ENCODE peak calls at places on chromosome 22, in nine cellular contexts. V is A549, S is GM12878, X is transverse colon, C is suprapubic skin, H is K562, A is ovary, Z is upper lobe of left lung, D is stomach. B is an unnamed sample.

GRCh38 chr22:47626428-47627390 is 864.3 kb downstream of the TBC1D22A start:
- DNase-seq in Z (no peak), C (no peak), A (peak), S (no peak), D (no peak), V (peak), X (no peak), H (no peak), B (peak)

GRCh38 chr22:17999851-18000250 is 24.5 kb downstream of the MICAL3 start:
- DNase-seq in A (no peak), V (no peak), X (no peak), D (no peak), H (no peak), S (no peak), Z (no peak), C (no peak), B (peak)

GRCh38 chr22:24437820-24438328 is 10.5 kb downstream of the ADORA2A start:
- DNase-seq in H (no peak), Z (no peak), C (no peak), V (no peak), X (no peak), D (no peak), S (peak), A (no peak), B (no peak)

GRCh38 chr22:23233084-23233501 is 52.8 kb downstream of the BCR start:
- DNase-seq in Z (no peak), C (no peak), H (peak), X (no peak), D (no peak), A (no peak), S (no peak), V (no peak), B (no peak)

GRCh38 chr22:38881464-38881871 is 9.5 kb upstream of the CBX6 start:
- DNase-seq in S (no peak), Z (no peak), C (no peak), X (peak), H (no peak), D (peak), V (no peak), A (peak), B (peak)

GRCh38 chr22:26942301-26942927 is 285.0 kb downstream of the MIAT start:
- DNase-seq in C (no peak), S (no peak), V (no peak), Z (no peak), X (no peak), D (no peak), H (no peak), A (no peak), B (no peak)

GRCh38 chr22:45671051-45671782 is 417 bp upstream of the ATXN10 start:
- DNase-seq in H (no peak), Z (peak), C (no peak), S (no peak), V (no peak), A (peak), X (peak), D (no peak), B (peak)

GRCh38 chr22:50487290-50488005 is 789 bp downstream of the MIOX start:
- DNase-seq in D (no peak), V (no peak), S (no peak), C (no peak), Z (peak), H (no peak), X (no peak), A (no peak), B (no peak)

GRCh38 chr22:50507421-50507990 is at the start of gene LMF2:
- DNase-seq in H (peak), D (peak), C (peak), V (no peak), A (peak), X (peak), S (no peak), Z (peak), B (peak)

GRCh38 chr22:19523240-19524169 is 705 bp downstream of the CLDN5 start:
- DNase-seq in A (no peak), S (no peak), D (no peak), C (peak), Z (peak), X (no peak), V (no peak), H (peak), B (no peak)

GRCh38 chr22:23248583-23248982 is 68.3 kb downstream of the BCR start:
- DNase-seq in X (no peak), D (peak), V (no peak), C (no peak), S (no peak), Z (no peak), A (no peak), H (peak), B (no peak)

GRCh38 chr22:27115816-27116256 is 458.4 kb downstream of the MIAT start:
- DNase-seq in X (no peak), S (no peak), D (peak), A (no peak), Z (no peak), V (peak), C (no peak), H (no peak), B (no peak)

GRCh38 chr22:47210112-47210657 is 447.7 kb downstream of the TBC1D22A start:
- DNase-seq in H (no peak), C (peak), Z (no peak), A (peak), D (peak), X (no peak), S (no peak), V (no peak), B (no peak)

GRCh38 chr22:27625769-27626674 is 175.5 kb downstream of the MN1 start:
- DNase-seq in S (no peak), Z (no peak), D (no peak), X (no peak), A (no peak), V (no peak), H (no peak), C (no peak), B (no peak)

GRCh38 chr22:47367993-47368945 is 605.8 kb downstream of the TBC1D22A start:
- DNase-seq in H (no peak), V (no peak), S (no peak), A (no peak), X (no peak), C (peak), D (peak), Z (peak), B (no peak)

GRCh38 chr22:50170453-50171318 is at the start of gene PANX2:
- DNase-seq in C (no peak), Z (peak), V (no peak), A (peak), S (no peak), D (no peak), H (peak), X (no peak), B (no peak)

GRCh38 chr22:27413702-27414101 is 387.9 kb downstream of the MN1 start:
- DNase-seq in D (no peak), X (no peak), C (no peak), V (no peak), A (no peak), Z (no peak), S (no peak), H (no peak), B (no peak)

GRCh38 chr22:47163876-47164513 is 401.5 kb downstream of the TBC1D22A start:
- DNase-seq in A (peak), D (no peak), X (peak), Z (peak), S (no peak), H (no peak), V (no peak), C (peak), B (peak)

GRCh38 chr22:18076060-18076497 is 1.7 kb upstream of the PEX26 start:
- DNase-seq in V (peak), Z (no peak), X (peak), H (peak), A (peak), D (peak), C (no peak), S (no peak), B (peak)

GRCh38 chr22:50731811-50732624 is 6.0 kb upstream of the ACR start:
- DNase-seq in V (peak), D (peak), A (peak), Z (peak), H (peak), X (peak), S (no peak), C (peak), B (no peak)

GRCh38 chr22:39278040-39278439 is 33.3 kb upstream of the PDGFB start:
- DNase-seq in S (no peak), A (no peak), C (no peak), H (no peak), Z (no peak), V (no peak), X (no peak), D (no peak), B (no peak)

GRCh38 chr22:23512738-23513137 is 67.4 kb downstream of the IGLL1 start:
- DNase-seq in V (no peak), X (no peak), A (no peak), D (no peak), S (no peak), C (no peak), Z (no peak), H (no peak), B (no peak)

GRCh38 chr22:27851974-27852713 is 50.6 kb upstream of the MN1 start:
- DNase-seq in Z (no peak), V (no peak), S (no peak), D (no peak), X (no peak), C (no peak), A (no peak), H (no peak), B (peak)

GRCh38 chr22:47808236-47808845 is 1045.9 kb downstream of the TBC1D22A start:
- DNase-seq in D (no peak), Z (no peak), X (no peak), A (no peak), C (peak), V (no peak), S (no peak), H (no peak), B (no peak)

GRCh38 chr22:17563936-17564391 is 666 bp downstream of the SLC25A18 start:
- DNase-seq in V (no peak), D (no peak), X (peak), C (no peak), S (no peak), A (no peak), Z (no peak), H (no peak), B (peak)

GRCh38 chr22:16957781-16958180 is 50.2 kb downstream of the GAB4 start:
- DNase-seq in S (no peak), A (no peak), C (no peak), D (no peak), Z (peak), X (no peak), V (no peak), H (peak), B (no peak)

GRCh38 chr22:21020802-21021429 is 6.0 kb downstream of the P2RX6 start:
- DNase-seq in C (no peak), V (no peak), H (peak), D (no peak), Z (no peak), X (no peak), A (no peak), S (no peak), B (no peak)

GRCh38 chr22:30892731-30893221 is 75.8 kb downstream of the MORC2 start:
- DNase-seq in S (no peak), D (peak), H (no peak), V (no peak), X (no peak), A (no peak), C (no peak), Z (no peak), B (no peak)

GRCh38 chr22:30891781-30892180 is 76.8 kb downstream of the MORC2 start:
- DNase-seq in X (no peak), Z (no peak), C (peak), V (no peak), S (no peak), H (no peak), A (no peak), D (no peak), B (no peak)

GRCh38 chr22:30893434-30894370 is 74.9 kb downstream of the MORC2 start:
- DNase-seq in D (peak), C (no peak), A (no peak), S (no peak), X (peak), Z (no peak), H (peak), V (no peak), B (no peak)

GRCh38 chr22:30891443-30891755 is 77.2 kb downstream of the MORC2 start:
- DNase-seq in C (no peak), S (no peak), V (no peak), Z (no peak), D (no peak), H (no peak), A (peak), X (peak), B (no peak)

DNA sequence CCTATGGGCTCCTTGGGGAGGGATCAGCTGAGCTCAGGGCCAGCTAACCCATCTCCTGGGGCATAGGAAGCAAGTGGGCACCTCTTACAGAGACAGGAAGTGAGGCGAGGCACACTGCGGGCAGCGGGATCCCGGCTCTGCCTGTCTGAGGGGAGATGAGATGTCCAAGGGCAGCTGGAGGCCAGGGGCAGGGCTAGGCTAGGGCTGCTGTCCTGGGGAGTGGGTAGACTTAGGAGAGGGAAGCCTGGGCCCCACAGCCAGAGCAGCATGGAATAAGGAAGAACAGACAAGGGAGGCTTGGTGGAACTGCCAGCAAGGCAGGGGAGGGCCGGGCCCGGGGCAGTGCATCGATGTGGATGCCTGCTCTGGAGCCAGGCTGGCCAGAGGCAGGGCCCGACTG is 76.3 kb downstream of the MORC2 start:
- DNase-seq in S (no peak), V (no peak), H (no peak), X (no peak), A (no peak), C (peak), Z (no peak), D (peak), B (no peak)
- TF ChIP-seq EP300 in S (no peak), V (no peak), H (no peak), X (no peak), A (no peak), C (no peak), Z (no peak), D (no peak), B (no peak)

GRCh38 chr22:49015459-49015858 is 812.2 kb downstream of the BRD1 start:
- DNase-seq in S (no peak), H (no peak), C (peak), V (no peak), Z (peak), D (peak), A (peak), X (no peak), B (peak)
- TF ChIP-seq EP300 in S (no peak), H (no peak), C (no peak), V (no peak), Z (no peak), D (no peak), A (no peak), X (no peak), B (no peak)

GRCh38 chr22:49035818-49036457 is 791.7 kb downstream of the BRD1 start:
- DNase-seq in X (no peak), S (no peak), Z (no peak), D (no peak), C (no peak), A (peak), V (no peak), H (no peak), B (peak)
- TF ChIP-seq EP300 in X (no peak), S (no peak), Z (no peak), D (no peak), C (no peak), A (no peak), V (no peak), H (no peak), B (no peak)

GRCh38 chr22:44661070-44661469 is 40.9 kb upstream of the PRR5 start:
- DNase-seq in V (no peak), C (no peak), Z (no peak), H (no peak), S (no peak), X (no peak), A (peak), D (no peak), B (no peak)

GRCh38 chr22:44663256-44663999 is 38.6 kb upstream of the PRR5 start:
- DNase-seq in V (no peak), A (peak), H (no peak), C (no peak), X (no peak), Z (no peak), D (no peak), S (no peak), B (peak)

GRCh38 chr22:44660051-44660830 is 41.8 kb upstream of the PRR5 start:
- DNase-seq in H (no peak), C (no peak), V (no peak), D (no peak), X (no peak), S (no peak), A (peak), Z (no peak), B (peak)

GRCh38 chr22:44664149-44664548 is 37.9 kb upstream of the PRR5 start:
- DNase-seq in A (peak), V (no peak), Z (no peak), D (peak), H (no peak), S (no peak), X (peak), C (no peak), B (peak)

DNA sequence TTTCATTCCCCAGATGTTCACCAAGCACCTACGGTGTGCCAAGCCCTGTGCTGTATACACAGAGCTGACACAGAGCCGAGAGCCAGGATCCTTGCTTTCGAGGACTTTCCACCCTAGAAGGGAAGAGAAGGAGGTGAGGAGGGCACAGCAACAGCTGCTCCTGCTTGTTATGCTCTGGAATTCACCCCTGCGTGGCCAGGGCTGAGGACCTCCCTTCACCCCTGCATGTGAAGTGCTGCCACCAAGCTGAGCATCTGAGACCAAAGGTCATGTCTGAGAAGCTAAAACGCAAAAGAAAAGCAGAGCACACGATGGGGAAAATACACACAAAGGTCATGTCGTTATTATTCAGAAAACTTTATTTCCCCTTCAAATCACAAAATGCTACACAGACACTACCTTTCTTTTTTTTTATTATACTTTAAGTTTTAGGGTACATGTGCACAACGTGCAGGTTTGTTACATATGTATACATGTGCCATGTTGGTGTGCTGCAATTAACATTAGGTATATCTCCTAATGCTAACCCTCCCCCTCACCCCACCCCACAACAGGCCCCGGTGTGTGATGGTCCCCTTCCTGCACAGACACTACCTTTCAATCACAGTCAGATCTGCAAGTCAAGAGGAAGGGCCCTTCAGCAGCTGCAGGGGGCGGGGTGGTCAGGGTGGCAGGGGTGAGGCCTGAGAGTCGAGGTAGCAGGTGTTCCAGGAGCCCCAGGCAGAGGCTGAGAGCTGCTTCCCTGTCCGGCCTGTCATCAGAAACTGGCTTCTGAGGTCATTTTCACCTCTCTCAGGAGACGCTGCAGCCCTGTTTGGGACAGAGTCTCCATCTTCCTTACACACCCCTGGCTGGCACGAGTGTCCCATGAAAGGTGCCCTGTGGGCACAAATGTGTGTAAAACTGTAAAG is 40.1 kb upstream of the PRR5 start:
- DNase-seq in D (no peak), H (no peak), C (no peak), A (peak), X (no peak), V (no peak), S (no peak), Z (no peak), B (peak)
- TF ChIP-seq EP300 in D (no peak), H (no peak), C (no peak), A (no peak), X (no peak), V (no peak), S (no peak), Z (no peak), B (no peak)

DNA sequence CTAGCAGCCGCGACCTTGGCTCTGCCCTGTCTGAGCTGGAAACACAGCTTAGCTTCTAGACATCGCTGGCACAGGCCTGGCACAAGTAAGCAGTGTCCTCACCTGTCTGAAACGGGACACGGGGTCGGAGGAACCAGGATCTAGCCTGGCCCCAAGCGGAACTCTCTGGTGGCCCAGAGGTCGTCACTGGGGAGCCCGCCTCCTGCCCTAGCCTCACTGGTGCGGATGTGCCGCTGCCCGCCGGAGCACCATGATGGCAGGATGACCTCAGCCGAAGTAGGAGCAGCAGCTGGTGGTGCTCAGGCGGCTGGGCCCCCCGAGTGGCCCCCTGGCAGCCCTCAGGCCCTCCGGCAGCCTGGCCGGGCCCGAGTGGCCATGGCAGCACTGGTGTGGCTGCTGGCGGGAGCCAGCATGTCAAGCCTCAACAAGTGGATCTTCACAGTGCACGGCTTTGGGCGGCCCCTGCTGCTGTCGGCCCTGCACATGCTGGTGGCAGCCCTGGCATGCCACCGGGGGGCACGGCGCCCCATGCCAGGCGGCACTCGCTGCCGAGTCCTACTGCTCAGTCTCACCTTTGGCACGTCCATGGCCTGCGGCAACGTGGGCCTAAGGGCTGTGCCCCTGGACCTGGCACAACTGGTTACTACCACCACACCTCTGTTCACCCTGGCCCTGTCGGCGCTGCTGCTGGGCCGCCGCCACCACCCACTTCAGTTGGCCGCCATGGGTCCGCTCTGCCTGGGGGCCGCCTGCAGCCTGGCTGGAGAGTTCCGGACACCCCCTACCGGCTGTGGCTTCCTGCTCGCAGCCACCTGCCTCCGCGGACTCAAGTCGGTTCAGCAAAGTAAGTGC is 871 bp downstream of the SLC35E4 start:
- DNase-seq in A (peak), X (peak), H (peak), Z (peak), V (peak), D (peak), C (no peak), S (no peak), B (no peak)
- TF ChIP-seq EP300 in A (no peak), X (no peak), H (no peak), Z (no peak), V (no peak), D (no peak), C (no peak), S (no peak), B (no peak)

GRCh38 chr22:37558815-37559214 is 1.5 kb upstream of the CDC42EP1 start:
- DNase-seq in D (no peak), S (no peak), X (no peak), A (peak), Z (no peak), V (no peak), H (no peak), C (no peak), B (no peak)
- TF ChIP-seq EP300 in D (no peak), S (no peak), X (no peak), A (no peak), Z (no peak), V (no peak), H (no peak), C (no peak), B (no peak)